ENCODE peak calls at places on chromosomes 4 and X, in nine cellular contexts. W is bronchial epithelial cell, H is lower lobe of right lung, E is AG04449, X is Calu3, Z is tibial nerve, P is fibroblast of the aortic adventitia, G is kidney, B is GM20000. L is an unnamed sample.

GRCh38 chrX:19672211-19672814 is 157.0 kb upstream of the MAP3K15 start:
- DNase-seq in W (peak; percentile 81), B (no peak), G (no peak), P (no peak), E (no peak), H (no peak), Z (no peak), X (peak; percentile 15), L (no peak)

GRCh38 chrX:102546818-102547493 is 30.4 kb upstream of the TMSB15A start:
- DNase-seq in E (no peak), B (peak; percentile 28), H (no peak), Z (no peak), G (no peak), P (no peak), X (no peak), W (no peak), L (no peak)

GRCh38 chrX:18368402-18368801 is 13.9 kb upstream of the SCML2 start:
- DNase-seq in H (no peak), W (no peak), G (no peak), Z (no peak), B (no peak), X (no peak), P (no peak), E (no peak), L (no peak)

GRCh38 chr4:26206339-26206738 is 114.5 kb upstream of the RBPJ start:
- DNase-seq in X (no peak), P (peak; percentile 99), H (no peak), B (no peak), Z (peak; percentile 75), W (no peak), G (no peak), E (peak; percentile 65), L (no peak)

GRCh38 chrX:112819013-112819635 is 21.5 kb downstream of the AMOT start:
- DNase-seq in B (no peak), Z (no peak), P (peak; percentile 82), H (no peak), G (no peak), E (peak; percentile 57), W (peak; percentile 7), X (no peak), L (no peak)

GRCh38 chr4:10169839-10170387 is 53.3 kb upstream of the WDR1 start:
- DNase-seq in Z (no peak), P (no peak), W (no peak), B (no peak), H (no peak), X (no peak), E (no peak), G (no peak), L (no peak)

GRCh38 chr4:71290481-71290880 is 48.3 kb upstream of the SLC4A4 start:
- DNase-seq in X (no peak), P (no peak), H (no peak), E (no peak), Z (no peak), G (no peak), W (no peak), B (no peak), L (no peak)

GRCh38 chr4:75037253-75037652 is 104.3 kb downstream of the PARM1 start:
- DNase-seq in P (no peak), Z (peak; percentile 18), X (no peak), G (no peak), H (no peak), B (no peak), W (no peak), E (no peak), L (no peak)

GRCh38 chr4:32203340-32203739 is 1483.2 kb downstream of the PCDH7 start:
- DNase-seq in G (no peak), E (no peak), P (no peak), B (no peak), W (no peak), Z (no peak), X (no peak), H (no peak), L (no peak)

GRCh38 chrX:80423744-80424143 is 3.5 kb downstream of the TENT5D start:
- DNase-seq in G (no peak), X (peak; percentile 22), H (no peak), B (no peak), Z (no peak), E (no peak), W (no peak), P (no peak), L (no peak)

GRCh38 chr4:88341227-88342192 is 37.1 kb upstream of the HERC6 start:
- DNase-seq in X (no peak), B (no peak), E (peak; percentile 81), P (peak; percentile 95), W (peak; percentile 88), Z (no peak), G (no peak), H (no peak), L (no peak)

GRCh38 chr4:77600521-77601451 is 4.8 kb upstream of the CXCL13 start:
- DNase-seq in G (no peak), X (peak; percentile 38), E (no peak), B (peak; percentile 41), Z (peak; percentile 18), H (no peak), W (peak; percentile 64), P (peak; percentile 52), L (peak; percentile 45)

GRCh38 chr4:148145475-148145874 is 296.7 kb downstream of the NR3C2 start:
- DNase-seq in E (no peak), P (no peak), W (no peak), G (no peak), X (no peak), H (no peak), Z (no peak), B (no peak), L (no peak)

GRCh38 chr4:73777612-73778011 is 37.2 kb downstream of the CXCL8 start:
- DNase-seq in W (no peak), P (peak; percentile 25), G (no peak), Z (no peak), X (no peak), B (no peak), H (no peak), E (no peak), L (no peak)

GRCh38 chrX:154819771-154820341 is 14.6 kb upstream of the MPP1 start:
- DNase-seq in X (no peak), Z (no peak), G (no peak), W (no peak), B (no peak), E (no peak), H (no peak), P (no peak), L (no peak)

GRCh38 chr4:777520-778262 is 48.2 kb downstream of the CPLX1 start:
- DNase-seq in P (no peak), H (no peak), G (peak; percentile 1), X (no peak), E (no peak), W (no peak), B (no peak), Z (no peak), L (no peak)

GRCh38 chrX:39821011-39821708 is 276.6 kb downstream of the BCOR start:
- DNase-seq in X (peak; percentile 26), E (no peak), G (peak; percentile 82), W (no peak), Z (no peak), H (no peak), P (no peak), B (peak; percentile 65), L (peak; percentile 65)

GRCh38 chrX:74349387-74349786 is 45.4 kb downstream of the ZCCHC13 start:
- DNase-seq in E (peak; percentile 31), W (peak; percentile 65), B (no peak), X (no peak), G (no peak), H (no peak), P (peak; percentile 76), Z (no peak), L (no peak)

DNA sequence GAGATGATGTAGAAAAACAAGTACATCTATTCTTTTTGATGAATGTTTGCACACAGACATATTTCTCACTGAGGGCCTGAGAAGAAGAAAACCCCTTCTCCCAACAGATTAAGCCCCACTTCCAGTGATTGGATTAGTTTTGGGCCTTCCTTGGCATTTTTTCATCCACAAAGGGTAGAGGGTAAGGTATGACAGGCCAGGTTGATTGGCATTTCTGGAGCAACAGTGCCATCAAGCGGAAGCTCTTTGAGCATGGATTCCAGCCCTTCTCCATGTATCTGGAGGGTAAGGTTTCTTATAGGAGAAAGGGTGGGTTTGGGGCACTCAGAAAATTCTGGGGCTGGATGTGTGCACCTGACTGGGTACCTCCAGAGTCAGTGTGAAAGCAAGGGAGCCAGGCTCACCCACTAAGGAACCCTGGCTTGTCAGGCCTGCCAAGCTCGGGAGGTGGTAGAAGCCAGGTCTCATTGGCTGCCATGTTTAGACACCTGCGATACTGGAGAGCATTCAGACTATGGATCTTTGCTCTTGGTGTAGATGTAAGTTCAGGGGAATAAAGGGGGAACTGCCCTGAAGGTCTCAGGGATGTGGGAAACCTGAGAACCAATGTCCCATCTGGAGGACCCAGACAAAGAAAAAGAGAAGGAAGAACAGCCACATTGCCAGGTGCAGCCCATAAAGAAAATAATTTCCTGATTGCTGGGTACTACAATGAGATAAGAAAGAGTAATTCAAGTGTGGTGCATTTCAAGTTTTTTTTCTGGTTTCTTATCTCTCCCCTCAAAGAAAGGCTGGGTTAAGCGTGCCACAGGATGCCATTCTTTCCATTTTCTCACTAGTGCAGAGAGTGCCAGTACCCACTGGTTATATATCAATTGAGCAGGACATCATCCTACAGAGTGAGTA is 222.3 kb upstream of the AGTR2 start:
- DNase-seq in B (no peak), P (no peak), H (no peak), G (no peak), X (no peak), W (no peak), E (no peak), Z (no peak), L (peak; percentile 45)
- TF ChIP-seq CTCF in B (no peak), P (no peak), H (no peak), G (no peak), X (no peak), W (no peak), E (no peak), Z (no peak), L (peak; percentile 59)

GRCh38 chr4:3677671-3678070 is 88.5 kb upstream of the ADRA2C start:
- DNase-seq in E (no peak), W (no peak), G (peak; percentile 24), B (no peak), X (no peak), H (peak; percentile 37), P (no peak), Z (no peak), L (no peak)
- TF ChIP-seq CTCF in E (no peak), W (no peak), G (no peak), B (no peak), X (no peak), H (no peak), P (no peak), Z (no peak), L (no peak)

GRCh38 chr4:38529189-38530115 is 134.5 kb upstream of the KLF3 start:
- DNase-seq in E (no peak), W (peak; percentile 41), H (peak; percentile 66), G (peak; percentile 93), B (peak; percentile 54), Z (no peak), X (peak; percentile 65), P (no peak), L (peak; percentile 43)
- TF ChIP-seq CTCF in E (no peak), W (no peak), H (no peak), G (no peak), B (no peak), Z (no peak), X (no peak), P (no peak), L (no peak)

DNA sequence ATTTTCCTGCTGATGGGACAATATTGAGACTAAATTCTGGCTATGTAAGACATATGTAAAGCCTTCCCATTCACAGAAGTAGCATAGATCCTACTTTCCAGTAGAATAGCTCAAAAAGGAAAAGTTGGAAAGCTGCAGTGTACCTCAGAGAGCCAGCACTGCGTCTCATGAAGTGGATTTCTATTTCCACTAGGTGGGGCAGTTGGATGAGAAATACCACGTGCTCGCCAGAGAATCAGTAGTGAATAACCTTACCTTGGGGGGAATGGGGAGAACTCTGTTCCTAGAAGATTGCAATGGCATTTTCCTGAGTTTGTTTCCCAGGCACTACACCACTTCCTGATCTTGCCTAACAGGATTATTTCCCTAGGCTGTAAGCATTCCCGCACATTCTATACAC is 907.1 kb downstream of the FSTL5 start:
- DNase-seq in Z (no peak), G (no peak), B (no peak), E (no peak), P (no peak), H (no peak), X (no peak), W (peak; percentile 5), L (no peak)
- TF ChIP-seq CTCF in Z (no peak), G (no peak), B (no peak), E (no peak), P (no peak), H (no peak), X (no peak), W (no peak), L (peak; percentile 67)

L was measured in GM13977.